ENCODE peak calls at places on chromosomes 12 and 14, in seven cellular contexts. A is uterus; S is AG08396; B is naive thymus-derived CD8-positive, alpha-beta T cell; F is HCEC 1CT; G is frontal cortex; U is cardiac fibroblast. V is an unnamed sample.

GRCh38 chr14:96631621-96632362 is 129.6 kb downstream of the PAPOLA start:
- DNase-seq in A (peak), S (peak), B (no peak), F (no peak), G (no peak), U (no peak), V (peak)

GRCh38 chr12:131448254-131448795 is 262.6 kb upstream of the SFSWAP start:
- DNase-seq in A (no peak), S (no peak), B (no peak), F (no peak), G (no peak), U (no peak), V (no peak)

GRCh38 chr12:82817368-82817767 is 130.7 kb downstream of the TMTC2 start:
- DNase-seq in A (no peak), S (no peak), B (no peak), F (no peak), G (no peak), U (no peak), V (no peak)

GRCh38 chr12:70660620-70661219 is 23.5 kb upstream of the PTPRB start:
- DNase-seq in A (no peak), S (peak), B (no peak), F (peak), G (no peak), U (peak), V (no peak)

GRCh38 chr14:84065811-84066210 is 1464.1 kb upstream of the FLRT2 start:
- DNase-seq in A (no peak), S (no peak), B (no peak), F (peak), G (no peak), U (no peak), V (no peak)

GRCh38 chr12:122244565-122245371 is 18.9 kb upstream of the DIABLO start:
- DNase-seq in A (no peak), S (no peak), B (no peak), F (no peak), G (no peak), U (no peak), V (no peak)

GRCh38 chr12:127528576-127528975 is 738.4 kb upstream of the TMEM132C start:
- DNase-seq in A (no peak), S (no peak), B (no peak), F (no peak), G (no peak), U (no peak), V (no peak)

GRCh38 chr14:75711796-75712211 is 50.8 kb downstream of the TTLL5 start:
- DNase-seq in A (peak), S (peak), B (no peak), F (peak), G (peak), U (peak), V (no peak)

GRCh38 chr12:114131824-114132223 is 165.7 kb upstream of the RBM19 start:
- DNase-seq in A (no peak), S (peak), B (no peak), F (no peak), G (no peak), U (no peak), V (no peak)

GRCh38 chr14:68796418-68797101 is 3.7 kb upstream of the ZFP36L1 start:
- DNase-seq in A (no peak), S (no peak), B (no peak), F (no peak), G (no peak), U (peak), V (peak)

GRCh38 chr14:32933943-32934890 is 4.5 kb upstream of the NPAS3 start:
- DNase-seq in A (peak), S (peak), B (no peak), F (no peak), G (peak), U (peak), V (no peak)

GRCh38 chr14:68099348-68100045 is 279.9 kb downstream of the RAD51B start:
- DNase-seq in A (peak), S (no peak), B (no peak), F (no peak), G (no peak), U (no peak), V (no peak)

GRCh38 chr12:49368240-49368600 is 958 bp downstream of the SPATS2 start:
- DNase-seq in A (no peak), S (no peak), B (no peak), F (no peak), G (no peak), U (no peak), V (no peak)

GRCh38 chr14:75457648-75458165 is 29.9 kb downstream of the JDP2 start:
- DNase-seq in A (no peak), S (no peak), B (no peak), F (no peak), G (no peak), U (no peak), V (no peak)

GRCh38 chr12:104201238-104202001 is 14.2 kb upstream of the TXNRD1 start:
- DNase-seq in A (no peak), S (peak), B (peak), F (peak), G (no peak), U (peak), V (no peak)

V was measured in coronary artery.